ENCODE peak calls at places on chromosomes 6 and 20, in four cellular contexts. N is H1, R is HepG2, G is K562. K is an unnamed sample.

GRCh38 chr6:108123516-108123929 is 42.3 kb upstream of the NR2E1 start:
- DNase-seq in N (no peak), R (no peak), G (no peak), K (no peak)

GRCh38 chr20:62950741-62951140 is 1.8 kb upstream of the SLC17A9 start:
- DNase-seq in N (no peak), R (no peak), G (no peak), K (no peak)

GRCh38 chr20:35743693-35744491 is 1.8 kb upstream of the RBM39 start:
- DNase-seq in G (peak), N (no peak), R (peak), K (no peak)

GRCh38 chr20:53595018-53595378 is 1.4 kb upstream of the ZNF217 start:
- DNase-seq in R (no peak), N (no peak), G (no peak), K (no peak)

GRCh38 chr6:90393232-90393884 is 96.7 kb upstream of the BACH2 start:
- DNase-seq in G (peak), R (peak), N (peak), K (no peak)

GRCh38 chr20:21104921-21105320 is 1.2 kb downstream of the LINC00237 start:
- DNase-seq in N (peak), R (no peak), G (no peak), K (no peak)

GRCh38 chr20:47318596-47319516 is 37.6 kb downstream of the ZMYND8 start:
- DNase-seq in R (peak), G (peak), N (peak), K (no peak)

GRCh38 chr6:7545509-7546369 is 4.3 kb downstream of the DSP start:
- DNase-seq in G (no peak), R (no peak), N (no peak), K (no peak)

GRCh38 chr6:138837246-138837645 is 41.4 kb downstream of the ECT2L start:
- DNase-seq in N (no peak), R (no peak), G (no peak), K (no peak)

GRCh38 chr20:61589055-61589385 is 337.0 kb downstream of the CDH4 start:
- DNase-seq in G (no peak), N (no peak), R (no peak), K (no peak)

GRCh38 chr20:42700423-42700822 is 489.3 kb downstream of the PTPRT start:
- DNase-seq in R (no peak), G (no peak), N (no peak), K (no peak)

GRCh38 chr20:17643531-17644188 is 38.4 kb downstream of the RRBP1 start:
- DNase-seq in N (no peak), G (no peak), R (no peak), K (no peak)

GRCh38 chr20:48676125-48676524 is 151.7 kb downstream of the PREX1 start:
- DNase-seq in N (no peak), R (no peak), G (no peak), K (no peak)

GRCh38 chr6:47047479-47048411 is 5.6 kb upstream of the ADGRF1 start:
- DNase-seq in G (peak), N (peak), R (peak), K (peak)

GRCh38 chr6:28981391-28981832 is 23.7 kb downstream of the ZNF311 start:
- DNase-seq in N (peak), R (peak), G (no peak), K (peak)

GRCh38 chr6:70651326-70651905 is 16.3 kb upstream of the SMAP1 start:
- DNase-seq in N (no peak), R (no peak), G (no peak), K (no peak)

GRCh38 chr6:101883398-101883975 is 490.0 kb downstream of the GRIK2 start:
- DNase-seq in G (no peak), R (no peak), N (no peak), K (no peak)

DNA sequence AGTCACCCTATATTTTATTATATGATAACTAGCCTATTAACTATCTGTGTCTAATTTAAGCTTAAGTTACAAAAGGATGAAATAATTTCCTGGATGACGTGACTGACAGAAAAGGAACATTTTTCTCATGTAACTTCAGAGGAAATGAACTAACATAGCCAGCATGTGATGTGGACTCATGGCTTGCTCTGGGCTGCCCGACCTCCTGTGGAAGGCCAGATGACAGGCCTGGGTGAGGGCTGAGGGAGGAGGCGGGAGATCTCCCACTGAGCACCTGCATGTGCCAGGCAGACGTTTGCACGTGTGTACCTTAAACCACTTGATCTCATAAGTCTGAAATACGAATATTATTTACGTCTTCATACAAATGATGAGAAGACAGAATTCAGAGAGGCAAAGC is 321.1 kb downstream of the SYNE1 start:
- DNase-seq in R (no peak), G (no peak), N (no peak), K (no peak)
- TF ChIP-seq HDAC2 in R (no peak), G (no peak), N (no peak), K (no peak)

DNA sequence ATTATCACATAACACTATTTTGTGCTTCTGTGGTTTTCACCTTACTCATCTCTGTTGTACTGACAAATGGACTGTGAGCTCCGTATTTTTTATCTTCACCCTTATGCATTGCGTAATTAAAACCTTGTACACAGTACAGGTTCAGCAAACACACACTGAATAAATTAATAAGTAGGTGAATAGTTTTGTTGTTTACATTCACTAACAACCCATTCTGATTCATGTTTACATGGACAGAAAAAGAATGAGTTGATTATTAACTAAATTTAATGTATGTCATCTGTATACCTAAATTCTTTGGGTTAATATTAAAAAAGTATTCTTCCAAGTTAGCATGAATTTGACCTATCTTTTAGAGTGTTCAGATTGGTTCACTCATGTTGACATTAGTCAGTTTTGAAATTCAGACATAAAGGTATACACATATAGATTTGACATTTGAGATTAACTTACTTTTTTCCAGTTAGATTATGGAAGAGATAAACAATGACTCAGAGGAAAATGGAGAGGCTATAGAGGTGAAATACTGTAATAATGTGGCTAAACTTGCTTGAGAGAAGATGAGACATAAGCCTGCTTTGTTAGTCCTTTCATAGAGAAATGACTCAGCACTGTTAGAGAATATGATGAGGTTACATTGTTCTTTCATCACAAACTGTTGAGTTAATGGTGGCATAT is 541.7 kb upstream of the FLRT3 start:
- DNase-seq in R (peak), G (no peak), N (no peak), K (no peak)
- TF ChIP-seq RAD21 in R (no peak), G (no peak), N (no peak), K (no peak)

GRCh38 chr20:49700411-49701185 is 13.1 kb downstream of the B4GALT5 start:
- DNase-seq in N (no peak), R (peak), G (peak), K (no peak)
- TF ChIP-seq ATF2 in N (no peak), R (no peak), G (no peak), K (no peak)

GRCh38 chr20:3645309-3646066 is 17.7 kb downstream of the GFRA4 start:
- DNase-seq in G (no peak), R (no peak), N (peak), K (no peak)
- TF ChIP-seq HDAC2 in G (no peak), R (no peak), N (no peak), K (no peak)

DNA sequence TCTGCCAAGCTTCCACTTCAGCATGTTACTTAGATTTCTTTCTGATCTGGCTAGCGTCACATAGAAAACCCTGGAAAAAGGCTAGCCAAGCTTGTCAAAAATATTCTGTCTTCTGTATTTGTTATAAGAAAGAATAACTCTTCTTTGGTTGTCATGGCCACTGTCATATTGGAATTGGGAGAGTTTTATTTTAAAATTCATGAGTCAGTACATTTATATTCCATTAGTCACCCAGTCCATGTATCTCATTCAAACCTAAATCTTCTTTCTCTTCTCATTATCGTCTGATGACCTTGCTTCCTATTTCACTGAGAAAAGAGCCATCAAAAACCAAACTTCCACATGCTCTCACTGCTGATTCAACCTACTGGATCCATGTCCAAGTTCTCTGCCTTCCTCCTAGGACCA is 65.7 kb downstream of the EPM2A start:
- DNase-seq in G (no peak), N (no peak), R (no peak), K (no peak)
- TF ChIP-seq RAD21 in G (no peak), N (no peak), R (no peak), K (no peak)